ENCODE peak calls at places on chromosomes 1 and 21, in seven cellular contexts. One of them, this sample, is unnamed.

GRCh38 chr1:174007846-174008245 is 14.3 kb downstream of the RC3H1 start:
- DNase-seq in HCT116: no peak
- DNase-seq in SK-N-SH: no peak
- DNase-seq in K562: no peak
- DNase-seq in GM12878: no peak
- DNase-seq in HepG2: no peak
- DNase-seq in H1: no peak
- DNase-seq in this sample: no peak

GRCh38 chr1:24970399-24970753 is 40.3 kb upstream of the RUNX3 start:
- DNase-seq in HepG2: peak
- DNase-seq in H1: peak
- DNase-seq in GM12878: no peak
- DNase-seq in HCT116: no peak
- DNase-seq in K562: peak
- DNase-seq in SK-N-SH: no peak
- DNase-seq in this sample: no peak

GRCh38 chr21:35011681-35012080 is 37.4 kb downstream of the RUNX1 start:
- DNase-seq in HepG2: no peak
- DNase-seq in K562: no peak
- DNase-seq in HCT116: no peak
- DNase-seq in GM12878: no peak
- DNase-seq in SK-N-SH: no peak
- DNase-seq in H1: no peak
- DNase-seq in this sample: no peak

GRCh38 chr1:14095001-14095400 is 395.0 kb downstream of the PRDM2 start:
- DNase-seq in GM12878: no peak
- DNase-seq in HCT116: peak
- DNase-seq in HepG2: no peak
- DNase-seq in H1: no peak
- DNase-seq in SK-N-SH: peak
- DNase-seq in K562: peak
- DNase-seq in this sample: peak

GRCh38 chr1:236480758-236481436 is 42.9 kb upstream of the LGALS8 start:
- DNase-seq in K562: peak
- DNase-seq in SK-N-SH: no peak
- DNase-seq in GM12878: no peak
- DNase-seq in HCT116: no peak
- DNase-seq in HepG2: peak
- DNase-seq in H1: no peak
- DNase-seq in this sample: no peak

GRCh38 chr1:230745071-230745470 is 2.1 kb upstream of the CAPN9 start:
- DNase-seq in GM12878: no peak
- DNase-seq in HCT116: no peak
- DNase-seq in HepG2: no peak
- DNase-seq in SK-N-SH: no peak
- DNase-seq in H1: no peak
- DNase-seq in K562: no peak
- DNase-seq in this sample: no peak

GRCh38 chr1:81548918-81549587 is 251.7 kb upstream of the ADGRL2 start:
- DNase-seq in HCT116: no peak
- DNase-seq in SK-N-SH: no peak
- DNase-seq in HepG2: no peak
- DNase-seq in GM12878: peak
- DNase-seq in K562: no peak
- DNase-seq in H1: no peak
- DNase-seq in this sample: no peak

GRCh38 chr1:168285419-168285790 is 4.7 kb downstream of the TBX19 start:
- DNase-seq in HepG2: no peak
- DNase-seq in SK-N-SH: no peak
- DNase-seq in HCT116: no peak
- DNase-seq in K562: peak
- DNase-seq in GM12878: no peak
- DNase-seq in H1: no peak
- DNase-seq in this sample: no peak

GRCh38 chr1:34763142-34763781 is 3.7 kb downstream of the GJB4 start:
- DNase-seq in HCT116: peak
- DNase-seq in H1: no peak
- DNase-seq in SK-N-SH: no peak
- DNase-seq in HepG2: peak
- DNase-seq in K562: no peak
- DNase-seq in GM12878: no peak
- DNase-seq in this sample: no peak

GRCh38 chr1:230621290-230622022 is 20.8 kb upstream of the COG2 start:
- DNase-seq in K562: no peak
- DNase-seq in SK-N-SH: no peak
- DNase-seq in H1: no peak
- DNase-seq in HepG2: no peak
- DNase-seq in GM12878: no peak
- DNase-seq in HCT116: no peak
- DNase-seq in this sample: no peak

GRCh38 chr1:161185282-161185682 is 8.0 kb upstream of the B4GALT3 start:
- DNase-seq in GM12878: peak
- DNase-seq in K562: peak
- DNase-seq in HCT116: no peak
- DNase-seq in HepG2: no peak
- DNase-seq in H1: no peak
- DNase-seq in SK-N-SH: peak
- DNase-seq in this sample: no peak

GRCh38 chr1:51752073-51752948 is 126.2 kb downstream of the NRDC start:
- DNase-seq in K562: peak
- DNase-seq in GM12878: no peak
- DNase-seq in SK-N-SH: no peak
- DNase-seq in HepG2: no peak
- DNase-seq in HCT116: no peak
- DNase-seq in H1: no peak
- DNase-seq in this sample: no peak

GRCh38 chr1:51749151-51749550 is 129.4 kb downstream of the NRDC start:
- DNase-seq in SK-N-SH: no peak
- DNase-seq in HCT116: no peak
- DNase-seq in H1: no peak
- DNase-seq in HepG2: no peak
- DNase-seq in GM12878: no peak
- DNase-seq in K562: no peak
- DNase-seq in this sample: no peak

GRCh38 chr1:51750218-51750617 is 128.3 kb downstream of the NRDC start:
- DNase-seq in HepG2: no peak
- DNase-seq in GM12878: no peak
- DNase-seq in H1: no peak
- DNase-seq in HCT116: no peak
- DNase-seq in K562: peak
- DNase-seq in SK-N-SH: no peak
- DNase-seq in this sample: no peak

GRCh38 chr1:51753969-51754368 is 124.6 kb downstream of the NRDC start:
- DNase-seq in H1: no peak
- DNase-seq in HepG2: no peak
- DNase-seq in SK-N-SH: no peak
- DNase-seq in K562: no peak
- DNase-seq in GM12878: no peak
- DNase-seq in HCT116: no peak
- DNase-seq in this sample: no peak

GRCh38 chr1:51750729-51751128 is 127.8 kb downstream of the NRDC start:
- DNase-seq in HepG2: no peak
- DNase-seq in GM12878: no peak
- DNase-seq in HCT116: no peak
- DNase-seq in H1: no peak
- DNase-seq in K562: no peak
- DNase-seq in SK-N-SH: no peak
- DNase-seq in this sample: no peak
- TF ChIP-seq JUND in HepG2: no peak
- TF ChIP-seq JUND in GM12878: no peak
- TF ChIP-seq JUND in HCT116: no peak
- TF ChIP-seq JUND in H1: no peak
- TF ChIP-seq JUND in K562: no peak
- TF ChIP-seq JUND in SK-N-SH: no peak
- TF ChIP-seq JUND in this sample: no peak

GRCh38 chr1:19405761-19406481 is 79.4 kb downstream of the CAPZB start:
- DNase-seq in HCT116: no peak
- DNase-seq in K562: peak
- DNase-seq in HepG2: no peak
- DNase-seq in H1: no peak
- DNase-seq in SK-N-SH: peak
- DNase-seq in GM12878: no peak
- DNase-seq in this sample: no peak
- TF ChIP-seq JUND in HCT116: no peak
- TF ChIP-seq JUND in K562: no peak
- TF ChIP-seq JUND in HepG2: no peak
- TF ChIP-seq JUND in H1: no peak
- TF ChIP-seq JUND in SK-N-SH: no peak
- TF ChIP-seq JUND in GM12878: no peak
- TF ChIP-seq JUND in this sample: no peak

GRCh38 chr21:25002676-25003075 is 604.6 kb downstream of the MRPL39 start:
- DNase-seq in GM12878: no peak
- DNase-seq in HCT116: no peak
- DNase-seq in HepG2: no peak
- DNase-seq in H1: no peak
- DNase-seq in SK-N-SH: no peak
- DNase-seq in K562: no peak
- DNase-seq in this sample: no peak
- TF ChIP-seq JUND in GM12878: no peak
- TF ChIP-seq JUND in HCT116: no peak
- TF ChIP-seq JUND in HepG2: no peak
- TF ChIP-seq JUND in H1: no peak
- TF ChIP-seq JUND in SK-N-SH: no peak
- TF ChIP-seq JUND in K562: no peak
- TF ChIP-seq JUND in this sample: no peak

DNA sequence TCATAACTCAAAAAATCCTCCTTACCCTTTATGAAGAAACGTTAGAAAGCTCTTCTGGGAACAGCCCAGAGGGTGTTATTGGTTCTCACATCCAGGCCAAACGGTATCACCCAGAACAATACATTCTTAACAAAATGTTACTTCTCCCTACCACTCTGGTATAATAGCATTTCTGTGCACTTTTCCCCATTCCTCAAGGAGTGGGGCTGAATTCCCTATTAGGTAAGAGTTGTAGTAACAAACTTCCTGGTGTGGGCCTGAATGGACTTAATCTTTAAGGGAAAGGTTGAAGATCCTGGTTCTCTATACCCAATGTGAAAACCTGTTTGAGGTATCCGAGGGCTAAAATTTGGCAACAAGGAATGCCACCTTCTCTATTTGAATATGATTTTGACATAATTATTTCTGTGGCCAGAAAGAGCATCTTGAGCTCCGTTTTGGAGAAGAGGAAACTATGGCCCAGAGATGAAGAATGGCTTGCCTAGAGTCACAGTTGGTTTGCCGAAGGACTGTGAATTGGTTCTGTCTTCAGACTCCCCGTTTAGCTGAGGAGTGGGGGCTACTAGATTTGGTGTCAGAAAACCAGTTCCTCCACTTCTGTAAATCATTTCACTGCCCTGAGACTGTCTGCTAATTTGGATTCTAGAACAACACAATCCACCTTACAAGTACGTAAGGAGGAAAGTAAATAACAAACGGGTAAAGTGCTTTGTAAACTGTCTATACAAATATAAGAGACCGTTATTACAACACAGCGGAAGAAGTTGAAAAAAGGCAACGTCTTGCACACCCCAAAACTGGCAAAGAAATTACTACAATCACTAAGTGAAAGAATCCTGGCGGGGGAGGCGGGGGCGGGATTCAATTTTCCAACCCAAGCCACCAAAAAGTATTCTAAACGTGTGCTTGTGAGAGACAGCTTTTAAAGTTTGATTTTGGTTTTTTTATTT is 2.3 kb downstream of the ANP32E start:
- DNase-seq in H1: no peak
- DNase-seq in HCT116: no peak
- DNase-seq in GM12878: no peak
- DNase-seq in K562: peak
- DNase-seq in HepG2: no peak
- DNase-seq in SK-N-SH: no peak
- DNase-seq in this sample: peak
- TF ChIP-seq JUND in H1: no peak
- TF ChIP-seq JUND in HCT116: no peak
- TF ChIP-seq JUND in GM12878: no peak
- TF ChIP-seq JUND in K562: no peak
- TF ChIP-seq JUND in HepG2: no peak
- TF ChIP-seq JUND in SK-N-SH: no peak
- TF ChIP-seq JUND in this sample: no peak